ENCODE peak calls at places on chromosomes 5 and 9, in seven cellular contexts. S is cardiac fibroblast; F is stimulated activated CD8-positive, alpha-beta memory T cell treated with anti-CD3 and anti-CD28 coated beads, Interleukin-4, amount 100 ng/mL, for 48 hours; T is sigmoid colon; W is NCI-H1092 treated with DMSO at 0.1 percent for 48 hours; G is psoas muscle; Q is activated CD4-positive, alpha-beta T cell treated with anti-CD3 and anti-CD28 coated beads, Interleukin-2, amount 50 U/mL, for 1 hour. N is an unnamed sample.

GRCh38 chr9:11011696-11012095 is 398.9 kb upstream of the PTPRD start:
- DNase-seq in T (no peak), F (no peak), G (no peak), S (no peak), W (no peak), Q (no peak), N (no peak)

GRCh38 chr9:83138422-83139135 is 75.6 kb upstream of the RASEF start:
- DNase-seq in T (no peak), G (no peak), S (no peak), Q (no peak), F (no peak), W (no peak), N (no peak)

GRCh38 chr9:120532475-120532874 is 47.5 kb downstream of the CDK5RAP2 start:
- DNase-seq in S (peak; percentile 74), F (no peak), G (peak; percentile 86), W (no peak), T (no peak), Q (no peak), N (no peak)

GRCh38 chr5:154478224-154478565 is at the start of gene HAND1:
- DNase-seq in F (no peak), Q (no peak), S (no peak), T (peak; percentile 98), G (peak; percentile 58), W (peak; percentile 11), N (no peak)

GRCh38 chr9:133101356-133102189 is 19.5 kb downstream of the RALGDS start:
- DNase-seq in Q (no peak), G (no peak), F (no peak), T (peak; percentile 61), W (no peak), S (no peak), N (no peak)

GRCh38 chr9:99831857-99832557 is 10.3 kb downstream of the NR4A3 start:
- DNase-seq in F (no peak), S (no peak), Q (no peak), T (no peak), G (no peak), W (no peak), N (no peak)

GRCh38 chr9:69433426-69433825 is 108.4 kb downstream of the ENTREP1 start:
- DNase-seq in Q (no peak), G (no peak), T (no peak), S (peak; percentile 10), W (no peak), F (no peak), N (no peak)

GRCh38 chr5:159218595-159219023 is 9.3 kb upstream of the RNF145 start:
- DNase-seq in F (no peak), W (no peak), G (no peak), Q (no peak), T (no peak), S (peak; percentile 36), N (no peak)

GRCh38 chr5:14078716-14079115 is 64.4 kb upstream of the TRIO start:
- DNase-seq in S (no peak), Q (no peak), W (no peak), T (no peak), F (no peak), G (no peak), N (no peak)

GRCh38 chr9:114680266-114681011 is 1.6 kb downstream of the TEX48 start:
- DNase-seq in S (no peak), W (no peak), G (no peak), T (no peak), Q (no peak), F (no peak), N (no peak)

GRCh38 chr5:138459311-138459710 is 6.0 kb upstream of the EGR1 start:
- DNase-seq in Q (peak; percentile 83), F (peak; percentile 92), S (no peak), G (peak; percentile 76), T (no peak), W (no peak), N (no peak)

N was measured in naive thymus-derived CD4-positive, alpha-beta T cell.